ENCODE peak calls at places on chromosomes 7 and 10, in six cellular contexts. A, Q, B, J, M and I are unnamed samples.

GRCh38 chr7:12281026-12281425 is 69.9 kb downstream of the TMEM106B start:
- DNase-seq in Q (no peak), A (no peak), B (no peak), M (no peak), J (no peak), I (no peak)

GRCh38 chr7:74320645-74321178 is 31.5 kb downstream of the CLIP2 start:
- DNase-seq in J (no peak), B (peak; percentile 62), M (no peak), Q (peak; percentile 47), A (no peak), I (no peak)

GRCh38 chr10:12062754-12063482 is 5.8 kb upstream of the DHTKD1 start:
- DNase-seq in M (no peak), J (no peak), A (no peak), Q (no peak), B (no peak), I (no peak)

GRCh38 chr10:59708816-59709471 is 706 bp downstream of the SLC16A9 start:
- DNase-seq in B (no peak), Q (peak; percentile 44), M (peak; percentile 67), A (peak; percentile 42), J (peak; percentile 64), I (no peak)

GRCh38 chr10:83917519-83918506 is 221.5 kb upstream of the GHITM start:
- DNase-seq in Q (peak; percentile 71), J (peak; percentile 13), A (no peak), M (peak; percentile 30), B (peak; percentile 90), I (no peak)

GRCh38 chr10:124588736-124589451 is 127.3 kb downstream of the LHPP start:
- DNase-seq in Q (no peak), M (peak; percentile 57), B (peak; percentile 37), J (peak; percentile 73), A (no peak), I (no peak)

GRCh38 chr7:149723795-149724495 is 49.4 kb downstream of the ZNF467 start:
- DNase-seq in B (no peak), Q (no peak), M (no peak), J (no peak), A (no peak), I (no peak)

GRCh38 chr7:97298561-97298960 is 181.1 kb downstream of the SDHAF3 start:
- DNase-seq in Q (no peak), M (no peak), B (no peak), J (no peak), A (no peak), I (no peak)

GRCh38 chr7:155796381-155797261 is 15.6 kb downstream of the SHH start:
- DNase-seq in B (peak; percentile 72), A (peak; percentile 87), M (peak; percentile 63), J (peak; percentile 65), Q (peak; percentile 62), I (no peak)

GRCh38 chr10:7301039-7301768 is 109.6 kb downstream of the SFMBT2 start:
- DNase-seq in B (no peak), A (peak; percentile 14), Q (no peak), M (no peak), J (peak; percentile 9), I (no peak)
- TF ChIP-seq CTCF in B (no peak), A (no peak), Q (no peak), M (no peak), J (peak; percentile 33), I (no peak)

GRCh38 chr7:30074422-30075030 is 46.3 kb downstream of the PLEKHA8 start:
- DNase-seq in J (peak; percentile 45), B (peak; percentile 65), M (no peak), A (peak; percentile 23), Q (peak; percentile 31), I (no peak)
- TF ChIP-seq CTCF in J (peak; percentile 50), B (peak; percentile 30), M (peak; percentile 46), A (peak; percentile 54), Q (peak; percentile 32), I (peak; percentile 54)

DNA sequence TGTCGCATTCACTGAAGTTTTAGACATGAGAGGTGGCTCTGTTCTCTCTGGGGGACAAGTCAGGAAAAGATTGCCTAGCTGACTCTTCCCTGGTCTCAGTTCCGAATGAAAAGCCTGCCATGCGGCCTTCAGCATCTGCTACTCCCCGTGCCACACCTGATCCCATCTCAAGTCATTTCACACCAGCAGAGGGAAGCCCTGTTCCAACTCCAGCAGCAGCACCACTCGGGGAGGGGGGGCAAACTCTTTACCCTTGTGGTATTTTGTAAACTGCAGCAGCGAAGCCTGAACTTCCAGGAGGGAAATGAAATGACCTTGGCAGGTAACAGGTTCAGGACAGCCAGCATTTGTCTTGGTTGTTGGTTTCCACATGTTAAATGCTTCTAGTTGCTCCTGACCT is 13.8 kb downstream of the LRRC4 start:
- DNase-seq in M (peak; percentile 17), J (no peak), B (no peak), A (peak; percentile 11), Q (no peak), I (no peak)
- TF ChIP-seq CTCF in M (no peak), J (no peak), B (no peak), A (no peak), Q (no peak), I (no peak)

DNA sequence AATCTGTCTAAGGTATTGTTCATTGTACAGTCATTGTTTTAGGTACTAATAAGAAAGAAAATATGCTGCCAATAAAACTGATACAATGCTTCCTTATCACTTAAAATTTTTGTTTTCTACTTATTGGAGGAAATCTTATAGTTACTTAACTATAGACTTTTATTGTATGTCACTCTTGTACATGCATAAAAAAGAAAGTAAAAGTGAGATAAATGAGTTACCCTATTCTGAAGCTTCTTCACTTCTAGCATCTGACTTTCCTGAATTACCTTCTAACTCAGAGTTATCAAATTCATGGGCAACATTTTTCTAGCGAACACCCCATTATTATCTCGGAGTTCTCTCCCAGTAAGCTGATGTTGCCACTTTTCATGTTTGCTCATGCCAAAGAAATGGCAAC is 504.9 kb downstream of the SH2D4B start:
- DNase-seq in M (no peak), B (no peak), J (no peak), Q (no peak), A (no peak), I (no peak)
- TF ChIP-seq CTCF in M (no peak), B (no peak), J (no peak), Q (no peak), A (no peak), I (no peak)

GRCh38 chr7:8035647-8036518 is 67.3 kb downstream of the GLCCI1 start:
- DNase-seq in B (peak; percentile 63), A (no peak), M (no peak), J (peak; percentile 6), Q (peak; percentile 64), I (no peak)
- TF ChIP-seq CTCF in B (peak; percentile 73), A (peak; percentile 68), M (peak; percentile 47), J (peak; percentile 58), Q (peak; percentile 54), I (peak; percentile 34)

DNA sequence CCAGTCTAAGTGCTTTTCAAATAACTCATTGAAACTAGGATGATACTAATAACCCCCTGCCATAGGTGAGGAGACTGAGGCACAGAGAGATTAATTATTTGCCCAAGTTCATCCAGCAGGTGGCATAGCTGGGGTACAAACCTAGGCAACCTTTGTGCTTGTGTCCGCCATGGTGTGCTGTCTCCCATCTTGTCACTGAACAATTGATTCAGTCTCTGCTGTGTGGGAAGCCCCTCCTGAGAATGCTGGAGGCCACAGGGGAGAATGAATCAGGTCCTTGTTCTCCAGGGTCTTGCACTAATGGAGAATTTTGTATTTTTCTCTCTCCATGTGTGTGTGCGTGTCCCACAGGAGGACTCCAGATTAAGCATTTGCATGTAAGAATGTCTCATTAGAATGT is 15.8 kb upstream of the TMEM236 start:
- DNase-seq in Q (no peak), B (no peak), M (no peak), J (no peak), A (no peak), I (no peak)
- TF ChIP-seq CTCF in Q (no peak), B (no peak), M (no peak), J (no peak), A (no peak), I (no peak)

GRCh38 chr10:77247076-77247561 is 390.5 kb downstream of the KCNMA1 start:
- DNase-seq in A (no peak), M (no peak), B (peak; percentile 88), J (no peak), Q (no peak), I (no peak)

GRCh38 chr10:77245953-77246352 is 391.7 kb downstream of the KCNMA1 start:
- DNase-seq in A (no peak), Q (no peak), J (no peak), M (no peak), B (peak; percentile 96), I (no peak)

GRCh38 chr10:77249901-77250459 is 387.6 kb downstream of the KCNMA1 start:
- DNase-seq in M (peak; percentile 62), J (no peak), B (no peak), A (no peak), Q (no peak), I (no peak)

GRCh38 chr10:77251297-77252013 is 386.2 kb downstream of the KCNMA1 start:
- DNase-seq in M (no peak), Q (peak; percentile 29), B (peak; percentile 67), J (peak; percentile 44), A (peak; percentile 62), I (no peak)

DNA sequence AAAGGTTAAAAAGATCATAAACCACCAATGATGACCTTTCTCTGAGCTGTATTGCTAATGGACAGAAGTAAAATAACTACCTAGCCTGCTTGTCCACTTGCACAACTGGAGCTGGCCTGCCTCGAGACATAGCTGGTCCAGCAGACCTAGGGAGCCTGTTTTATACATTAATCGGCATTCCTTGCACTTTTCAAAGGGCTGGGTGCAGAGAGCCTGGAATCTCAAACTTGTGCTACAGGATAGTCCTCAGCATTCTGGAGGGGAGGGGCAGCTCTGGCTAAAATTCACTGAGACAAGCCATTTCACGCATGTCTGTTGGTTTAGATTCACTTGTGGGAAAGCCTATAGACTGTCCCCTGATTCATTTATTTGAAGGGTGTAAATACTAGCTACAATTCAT is 389.5 kb downstream of the KCNMA1 start:
- DNase-seq in B (no peak), J (peak; percentile 59), Q (no peak), M (no peak), A (no peak), I (no peak)
- TF ChIP-seq CTCF in B (no peak), J (no peak), Q (no peak), M (no peak), A (no peak), I (no peak)